ENCODE peak calls at places on chromosome 12, in ten cellular contexts. R, F, Y, J, L, I, U, Z, Q and S are unnamed samples.

GRCh38 chr12:63318933-63319332 is 167.9 kb upstream of the AVPR1A start:
- DNase-seq in J (no peak), L (no peak), Q (no peak), I (no peak), Z (no peak), U (no peak), R (no peak), Y (no peak), F (no peak), S (no peak)

GRCh38 chr12:98574110-98574509 is 19.4 kb upstream of the SLC25A3 start:
- DNase-seq in I (no peak), R (no peak), Y (no peak), Z (peak; percentile 73), F (no peak), Q (no peak), U (peak; percentile 62), L (no peak), J (no peak), S (no peak)

GRCh38 chr12:39235990-39236767 is 206.7 kb downstream of the KIF21A start:
- DNase-seq in F (no peak), J (no peak), R (no peak), Z (peak; percentile 89), I (no peak), Y (no peak), Q (no peak), L (no peak), U (peak; percentile 59), S (no peak)

GRCh38 chr12:9881246-9881645 is at the start of gene KLRF2:
- DNase-seq in U (no peak), L (no peak), Q (no peak), J (no peak), I (no peak), Z (no peak), F (no peak), Y (no peak), R (no peak), S (no peak)

GRCh38 chr12:32305163-32305562 is 94.2 kb upstream of the FGD4 start:
- DNase-seq in I (no peak), R (peak; percentile 15), Q (peak; percentile 10), Z (no peak), U (no peak), Y (no peak), F (peak; percentile 35), J (no peak), L (peak; percentile 7), S (no peak)

GRCh38 chr12:321606-322326 is 59.1 kb upstream of the SLC6A13 start:
- DNase-seq in F (no peak), L (no peak), Q (no peak), R (no peak), U (peak; percentile 9), Z (peak; percentile 33), I (no peak), J (no peak), Y (no peak), S (no peak)

GRCh38 chr12:9364224-9365176 is 156.3 kb upstream of the PZP start:
- DNase-seq in Z (peak; percentile 12), Q (peak; percentile 10), L (no peak), F (no peak), R (no peak), J (peak; percentile 14), Y (no peak), U (peak; percentile 76), I (peak; percentile 65), S (no peak)

GRCh38 chr12:46124848-46125619 is 134.7 kb upstream of the SCAF11 start:
- DNase-seq in U (peak; percentile 85), F (peak; percentile 59), Q (peak; percentile 56), Y (no peak), J (peak; percentile 13), R (peak; percentile 59), Z (peak; percentile 80), I (peak; percentile 58), L (no peak), S (no peak)

GRCh38 chr12:128180166-128180565 is 86.8 kb upstream of the TMEM132C start:
- DNase-seq in I (no peak), U (no peak), J (no peak), F (no peak), Z (no peak), Q (no peak), L (no peak), Y (no peak), R (no peak), S (no peak)

GRCh38 chr12:19234171-19234704 is 104.7 kb downstream of the PLEKHA5 start:
- DNase-seq in F (peak; percentile 32), I (no peak), L (no peak), U (peak; percentile 77), R (no peak), Q (no peak), J (no peak), Z (no peak), Y (no peak), S (no peak)

GRCh38 chr12:120688527-120689071 is 1.6 kb downstream of the MLEC start:
- DNase-seq in Z (peak; percentile 47), F (peak; percentile 27), I (no peak), Y (no peak), J (no peak), Q (no peak), R (no peak), L (no peak), U (peak; percentile 50), S (no peak)

GRCh38 chr12:51722387-51722786 is 126.1 kb downstream of the FIGNL2 start:
- DNase-seq in Z (no peak), J (no peak), U (no peak), I (no peak), L (no peak), R (no peak), F (no peak), Y (no peak), Q (no peak), S (no peak)

GRCh38 chr12:29769162-29769820 is 14.5 kb downstream of the TMTC1 start:
- DNase-seq in J (no peak), L (no peak), F (no peak), I (peak; percentile 83), Q (no peak), U (peak; percentile 54), Y (no peak), Z (peak; percentile 69), R (no peak), S (no peak)

GRCh38 chr12:7806863-7807487 is 17.8 kb downstream of the NANOG start:
- DNase-seq in I (peak; percentile 11), U (peak; percentile 61), R (peak; percentile 75), Z (peak; percentile 69), J (peak; percentile 52), L (peak; percentile 69), Y (peak; percentile 74), F (peak; percentile 67), Q (peak; percentile 31), S (no peak)

GRCh38 chr12:6072302-6072752 is 52.1 kb downstream of the VWF start:
- DNase-seq in U (peak; percentile 42), R (no peak), L (no peak), I (no peak), J (no peak), Q (no peak), F (no peak), Z (peak; percentile 36), Y (no peak), S (no peak)

GRCh38 chr12:2804390-2805145 is 7.9 kb upstream of the ITFG2 start:
- DNase-seq in L (no peak), J (no peak), I (peak; percentile 62), Y (no peak), U (peak; percentile 20), F (no peak), R (no peak), Z (peak; percentile 15), Q (no peak), S (no peak)